ENCODE peak calls at places on chromosomes 11 and 22, in six cellular contexts. L is activated naive CD4-positive, alpha-beta T cell; O is stimulated activated CD4-positive, alpha-beta T cell treated with anti-CD3 and anti-CD28 coated beads, Interleukin-1b, Interleukin-23, amount 100 ng/mL, for 24 hours; B is T-helper 1 cell; I is T47D; T is NCI-H524 treated with DMSO at 0.1 percent for 48 hours. Y is an unnamed sample.

GRCh38 chr11:59212744-59213573 is at the start of gene MPEG1:
- DNase-seq in L (no peak), O (no peak), B (no peak), I (no peak), T (no peak), Y (no peak)

GRCh38 chr11:76524919-76525318 is 80.1 kb downstream of the EMSY start:
- DNase-seq in L (no peak), O (no peak), B (no peak), I (peak), T (no peak), Y (no peak)

GRCh38 chr22:17213976-17214375 is 5.3 kb downstream of the ADA2 start:
- DNase-seq in L (no peak), O (no peak), B (no peak), I (peak), T (peak), Y (peak)

GRCh38 chr11:70489276-70489675 is 90.9 kb downstream of the CTTN start:
- DNase-seq in L (no peak), O (no peak), B (no peak), I (no peak), T (no peak), Y (no peak)

GRCh38 chr11:91299980-91300379 is 924.6 kb upstream of the FAT3 start:
- DNase-seq in L (no peak), O (no peak), B (no peak), I (no peak), T (no peak), Y (no peak)

GRCh38 chr11:17610402-17610894 is 63.4 kb downstream of the OTOG start:
- DNase-seq in L (no peak), O (no peak), B (no peak), I (no peak), T (no peak), Y (peak)

GRCh38 chr22:38874529-38875222 is 2.7 kb upstream of the CBX6 start:
- DNase-seq in L (no peak), O (no peak), B (no peak), I (no peak), T (no peak), Y (peak)

GRCh38 chr11:85903406-85903805 is 48.2 kb downstream of the CCDC83 start:
- DNase-seq in L (no peak), O (no peak), B (no peak), I (no peak), T (no peak), Y (no peak)

GRCh38 chr11:65437436-65438227 is 15.0 kb downstream of the NEAT1 start:
- DNase-seq in L (no peak), O (no peak), B (no peak), I (no peak), T (no peak), Y (no peak)

GRCh38 chr11:92765965-92766371 is 203.5 kb upstream of the MTNR1B start:
- DNase-seq in L (no peak), O (no peak), B (no peak), I (peak), T (no peak), Y (no peak)

GRCh38 chr11:66462010-66462409 is 4.7 kb upstream of the PELI3 start:
- DNase-seq in L (no peak), O (no peak), B (no peak), I (no peak), T (no peak), Y (no peak)

GRCh38 chr11:65867284-65868071 is 5.1 kb downstream of the EFEMP2 start:
- DNase-seq in L (no peak), O (no peak), B (no peak), I (no peak), T (no peak), Y (no peak)

GRCh38 chr11:131744847-131745246 is 374.4 kb downstream of the NTM start:
- DNase-seq in L (no peak), O (no peak), B (no peak), I (no peak), T (no peak), Y (no peak)

GRCh38 chr11:112663947-112664634 is 297.1 kb upstream of the NCAM1 start:
- DNase-seq in L (no peak), O (no peak), B (no peak), I (no peak), T (no peak), Y (no peak)

GRCh38 chr11:34427171-34427805 is 11.4 kb upstream of the CAT start:
- DNase-seq in L (no peak), O (no peak), B (no peak), I (no peak), T (no peak), Y (no peak)

GRCh38 chr11:9219572-9219971 is 45.6 kb downstream of the DENND5A start:
- DNase-seq in L (no peak), O (no peak), B (no peak), I (no peak), T (no peak), Y (no peak)

GRCh38 chr11:125451400-125452124 is 44.5 kb downstream of the FEZ1 start:
- DNase-seq in L (no peak), O (no peak), B (no peak), I (peak), T (peak), Y (no peak)

GRCh38 chr11:57700425-57700824 is 11.6 kb downstream of the MED19 start:
- DNase-seq in L (no peak), O (no peak), B (no peak), I (no peak), T (no peak), Y (no peak)

GRCh38 chr11:57566564-57567209 is 785 bp downstream of the UBE2L6 start:
- DNase-seq in L (no peak), O (no peak), B (no peak), I (no peak), T (no peak), Y (no peak)

GRCh38 chr11:16279524-16279923 is 76.8 kb downstream of the SOX6 start:
- DNase-seq in L (no peak), O (no peak), B (no peak), I (no peak), T (no peak), Y (no peak)

GRCh38 chr22:43481528-43482309 is 69.9 kb downstream of the MPPED1 start:
- DNase-seq in L (no peak), O (no peak), B (no peak), I (no peak), T (no peak), Y (no peak)

GRCh38 chr11:74749127-74749964 is 697 bp downstream of the RNF169 start:
- DNase-seq in L (no peak), O (peak), B (peak), I (peak), T (no peak), Y (no peak)

GRCh38 chr11:108733479-108734116 is 68.7 kb downstream of the DDX10 start:
- DNase-seq in L (no peak), O (peak), B (no peak), I (no peak), T (no peak), Y (no peak)

Y was measured in central memory CD8-positive, alpha-beta T cell.